ENCODE peak calls at places on chromosome 15, in eight cellular contexts. K is lower lobe of right lung; Y is stimulated activated memory B cell treated with anti-CD40 and anti-IgM and Interleukin-4, amounts not matched to agents 10 μg/mL and 1 μg/mL and 100 μg/mL, for 72 hours; R is A549; Z is stimulated activated naive CD8-positive, alpha-beta T cell treated with anti-CD3 and anti-CD28 coated beads, Interleukin-15, amount 100 ng/mL, for 72 hours; T is stimulated activated naive B cell treated with anti-CD40 and anti-IgM and Interleukin-4, amounts not matched to agents 10 μg/mL and 1 μg/mL and 100 μg/mL, for 72 hours; N is gastrocnemius medialis; F is RWPE2. S is an unnamed sample.
A peak's percentile ranks its signal among the peaks of the same experiment; 100 is the strongest.

GRCh38 chr15:94882071-94882712 is 650.8 kb downstream of the MCTP2 start:
- ATAC-seq in K (no peak), Y (peak; percentile 31), R (no peak), Z (no peak), T (no peak), N (no peak), F (peak; percentile 72), S (no peak)

GRCh38 chr15:51172190-51172589 is 77.5 kb upstream of the TNFAIP8L3 start:
- ATAC-seq in K (peak; percentile 49), Y (no peak), R (no peak), Z (no peak), T (no peak), N (no peak), F (no peak), S (no peak)

GRCh38 chr15:42820811-42821210 is 83.9 kb upstream of the CDAN1 start:
- ATAC-seq in K (no peak), Y (no peak), R (no peak), Z (no peak), T (peak; percentile 58), N (no peak), F (no peak), S (no peak)

GRCh38 chr15:99416191-99417188 is 149.3 kb upstream of the MEF2A start:
- ATAC-seq in K (peak; percentile 52), Y (no peak), R (no peak), Z (no peak), T (no peak), N (no peak), F (no peak), S (no peak)

GRCh38 chr15:92184679-92185230 is 208.9 kb upstream of the ST8SIA2 start:
- ATAC-seq in K (no peak), Y (no peak), R (no peak), Z (peak; percentile 28), T (no peak), N (no peak), F (no peak), S (peak; percentile 18)

GRCh38 chr15:101153801-101154656 is 97.8 kb downstream of the CHSY1 start:
- ATAC-seq in K (no peak), Y (no peak), R (no peak), Z (peak; percentile 23), T (no peak), N (no peak), F (no peak), S (no peak)

GRCh38 chr15:77010312-77010686 is 15.4 kb downstream of the PSTPIP1 start:
- ATAC-seq in K (no peak), Y (no peak), R (no peak), Z (no peak), T (no peak), N (no peak), F (no peak), S (no peak)

GRCh38 chr15:99424978-99425665 is 140.7 kb upstream of the MEF2A start:
- ATAC-seq in K (peak; percentile 85), Y (peak; percentile 81), R (no peak), Z (peak; percentile 97), T (peak; percentile 97), N (peak; percentile 82), F (peak; percentile 89), S (peak; percentile 98)

GRCh38 chr15:59062985-59063384 is 42.0 kb upstream of the CCNB2 start:
- ATAC-seq in K (no peak), Y (no peak), R (no peak), Z (no peak), T (no peak), N (peak; percentile 96), F (no peak), S (peak; percentile 14)

GRCh38 chr15:89122532-89123525 is 34.6 kb downstream of the ABHD2 start:
- ATAC-seq in K (no peak), Y (no peak), R (no peak), Z (no peak), T (no peak), N (no peak), F (peak; percentile 70), S (no peak)

GRCh38 chr15:59791646-59792208 is 102.6 kb upstream of the BNIP2 start:
- ATAC-seq in K (peak; percentile 15), Y (no peak), R (no peak), Z (peak; percentile 28), T (no peak), N (no peak), F (no peak), S (peak; percentile 7)

GRCh38 chr15:63458794-63459395 is 45.5 kb upstream of the USP3 start:
- ATAC-seq in K (no peak), Y (no peak), R (no peak), Z (no peak), T (no peak), N (no peak), F (no peak), S (no peak)

GRCh38 chr15:92832992-92833438 is 67.1 kb upstream of the CHD2 start:
- ATAC-seq in K (no peak), Y (no peak), R (no peak), Z (no peak), T (no peak), N (no peak), F (no peak), S (no peak)

GRCh38 chr15:97446138-97446537 is 514.4 kb upstream of the ARRDC4 start:
- ATAC-seq in K (no peak), Y (no peak), R (no peak), Z (no peak), T (no peak), N (no peak), F (no peak), S (no peak)

GRCh38 chr15:89165677-89166076 is 55.7 kb downstream of the RLBP1 start:
- ATAC-seq in K (no peak), Y (no peak), R (no peak), Z (no peak), T (no peak), N (no peak), F (no peak), S (no peak)

GRCh38 chr15:54227569-54227968 is 249.3 kb downstream of the UNC13C start:
- ATAC-seq in K (peak; percentile 11), Y (no peak), R (no peak), Z (no peak), T (no peak), N (no peak), F (no peak), S (no peak)

GRCh38 chr15:59632714-59633113 is 21.1 kb downstream of the GCNT3 start:
- ATAC-seq in K (no peak), Y (no peak), R (peak; percentile 90), Z (no peak), T (no peak), N (no peak), F (peak; percentile 72), S (no peak)

GRCh38 chr15:94305133-94305532 is 73.8 kb downstream of the MCTP2 start:
- ATAC-seq in K (peak; percentile 41), Y (no peak), R (no peak), Z (peak; percentile 92), T (peak; percentile 37), N (no peak), F (no peak), S (peak; percentile 79)

GRCh38 chr15:36977620-36978610 is 122.4 kb downstream of the MEIS2 start:
- ATAC-seq in K (no peak), Y (no peak), R (no peak), Z (no peak), T (no peak), N (no peak), F (no peak), S (no peak)

GRCh38 chr15:67943961-67944674 is 104.3 kb upstream of the RNU6-1 start:
- ATAC-seq in K (peak; percentile 74), Y (no peak), R (no peak), Z (no peak), T (no peak), N (peak; percentile 55), F (no peak), S (no peak)

GRCh38 chr15:57297163-57297593 is 79.1 kb upstream of the CGNL1 start:
- ATAC-seq in K (no peak), Y (no peak), R (peak; percentile 29), Z (no peak), T (no peak), N (no peak), F (peak; percentile 18), S (no peak)

GRCh38 chr15:32698773-32699390 is 18.9 kb upstream of the GREM1 start:
- ATAC-seq in K (no peak), Y (no peak), R (no peak), Z (no peak), T (no peak), N (no peak), F (no peak), S (no peak)

GRCh38 chr15:40111888-40112287 is 3.2 kb upstream of the BMF start:
- ATAC-seq in K (no peak), Y (no peak), R (no peak), Z (no peak), T (no peak), N (no peak), F (no peak), S (no peak)

GRCh38 chr15:31871159-31871886 is 159.0 kb upstream of the CHRNA7 start:
- ATAC-seq in K (peak; percentile 14), Y (peak; percentile 17), R (peak; percentile 52), Z (peak; percentile 5), T (peak; percentile 20), N (peak; percentile 22), F (peak; percentile 1), S (peak; percentile 40)

GRCh38 chr15:71458089-71458660 is 342.9 kb downstream of the THSD4 start:
- ATAC-seq in K (no peak), Y (no peak), R (no peak), Z (no peak), T (no peak), N (peak; percentile 59), F (peak; percentile 20), S (no peak)

GRCh38 chr15:64187396-64188191 is 24.8 kb upstream of the PPIB start:
- ATAC-seq in K (no peak), Y (no peak), R (no peak), Z (peak; percentile 28), T (no peak), N (no peak), F (peak; percentile 90), S (peak; percentile 51)

GRCh38 chr15:76298986-76299385 is 12.3 kb downstream of the ETFA start:
- ATAC-seq in K (no peak), Y (no peak), R (peak; percentile 29), Z (no peak), T (no peak), N (no peak), F (peak; percentile 44), S (no peak)

S was measured in activated T-helper 17 cell treated with anti-CD3 and anti-CD28 coated beads, Interleukin-2, amount 50 U/mL, for 72 hours.